ENCODE peak calls at places on chromosomes 1 and 21, in six cellular contexts. J, T, S, W, Y and H are unnamed samples.
A peak's percentile ranks its signal among the peaks of the same experiment; 100 is the strongest.

GRCh38 chr1:66247415-66248208 is 286.3 kb upstream of the SGIP1 start:
- DNase-seq in Y (no peak), S (no peak), T (peak; percentile 56), W (no peak), J (no peak), H (no peak)

GRCh38 chr1:246947255-246947654 is 15.5 kb upstream of the AHCTF1 start:
- DNase-seq in J (peak; percentile 46), S (no peak), Y (peak; percentile 94), T (no peak), W (no peak), H (no peak)

GRCh38 chr1:47948126-47948525 is 49.1 kb downstream of the TRABD2B start:
- DNase-seq in T (no peak), J (no peak), S (peak; percentile 79), W (peak; percentile 28), Y (no peak), H (peak; percentile 74)

GRCh38 chr1:182340233-182341058 is 51.1 kb downstream of the GLUL start:
- DNase-seq in T (no peak), J (no peak), W (no peak), Y (no peak), S (no peak), H (no peak)

GRCh38 chr21:17460094-17460493 is 52.7 kb upstream of the CXADR start:
- DNase-seq in Y (peak; percentile 58), S (no peak), T (no peak), J (no peak), W (no peak), H (no peak)

GRCh38 chr21:28714795-28715464 is 277.7 kb downstream of the LTN1 start:
- DNase-seq in T (no peak), S (no peak), Y (peak; percentile 74), W (no peak), J (peak; percentile 81), H (no peak)

GRCh38 chr1:99849744-99850457 is at the start of gene AGL:
- DNase-seq in T (peak; percentile 67), W (peak; percentile 69), Y (peak; percentile 74), J (peak; percentile 61), S (peak; percentile 93), H (peak; percentile 91)

GRCh38 chr1:244047739-244048565 is 3.1 kb upstream of the ZBTB18 start:
- DNase-seq in J (peak; percentile 99), S (peak; percentile 100), T (peak; percentile 99), W (peak; percentile 100), Y (peak; percentile 99), H (peak; percentile 98)

GRCh38 chr1:9181990-9182783 is 52.4 kb upstream of the H6PD start:
- DNase-seq in T (peak; percentile 48), S (peak; percentile 47), Y (peak; percentile 45), J (no peak), W (no peak), H (peak; percentile 81)

GRCh38 chr1:112557385-112557784 is 48.6 kb downstream of the WNT2B start:
- DNase-seq in S (no peak), T (no peak), Y (peak; percentile 58), J (peak; percentile 62), W (no peak), H (no peak)

GRCh38 chr1:83734411-83734810 is 264.5 kb downstream of the TTLL7 start:
- DNase-seq in W (no peak), J (no peak), Y (no peak), S (no peak), T (no peak), H (no peak)
- H3K4me3 ChIP-seq in W (no peak overlapping the region), J (no peak overlapping the region), Y (no peak overlapping the region), S (no peak overlapping the region), T (no peak overlapping the region), H (no peak overlapping the region)

GRCh38 chr1:94805912-94806311 is 14.2 kb upstream of the SLC44A3 start:
- DNase-seq in J (peak; percentile 61), S (peak; percentile 60), Y (peak; percentile 66), W (peak; percentile 44), T (peak; percentile 12), H (peak; percentile 57)

GRCh38 chr1:94804442-94804837 is 15.7 kb upstream of the SLC44A3 start:
- DNase-seq in W (no peak), T (no peak), J (no peak), Y (no peak), S (no peak), H (no peak)

GRCh38 chr1:94807742-94808491 is 12.2 kb upstream of the SLC44A3 start:
- DNase-seq in W (no peak), Y (peak; percentile 28), S (no peak), J (peak; percentile 42), T (no peak), H (no peak)

GRCh38 chr1:94806451-94806861 is 13.7 kb upstream of the SLC44A3 start:
- DNase-seq in W (no peak), T (no peak), S (no peak), Y (peak; percentile 60), J (peak; percentile 57), H (no peak)

DNA sequence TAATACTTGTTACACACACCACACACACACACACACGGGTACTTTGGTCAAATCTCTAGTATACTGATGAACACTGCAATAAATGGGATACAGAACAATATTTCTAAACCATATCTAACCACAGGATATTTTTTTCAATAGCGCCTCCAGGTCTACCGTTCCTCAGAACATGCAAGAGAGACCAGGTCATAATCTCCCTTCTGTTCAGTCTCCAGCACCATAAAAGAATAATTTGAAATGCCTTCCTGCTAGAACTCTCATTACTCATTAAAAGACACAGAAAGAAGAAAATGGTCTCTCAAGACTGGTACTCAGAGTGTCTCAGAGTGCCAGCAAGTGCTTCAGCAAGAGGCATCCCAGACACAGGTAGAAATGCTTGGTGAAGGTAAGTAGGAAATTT is 11.5 kb upstream of the SLC44A3 start:
- DNase-seq in S (no peak), W (no peak), Y (no peak), T (no peak), J (no peak), H (no peak)
- H3K27me3 ChIP-seq in S (no peaks in the 10 kb centered on the region), W (no peaks in the 10 kb centered on the region), Y (no peaks in the 10 kb centered on the region), T (no peaks in the 10 kb centered on the region), J (peaks cover 21% of the 10 kb centered on the region), H (peaks cover 12% of the 10 kb centered on the region)

DNA sequence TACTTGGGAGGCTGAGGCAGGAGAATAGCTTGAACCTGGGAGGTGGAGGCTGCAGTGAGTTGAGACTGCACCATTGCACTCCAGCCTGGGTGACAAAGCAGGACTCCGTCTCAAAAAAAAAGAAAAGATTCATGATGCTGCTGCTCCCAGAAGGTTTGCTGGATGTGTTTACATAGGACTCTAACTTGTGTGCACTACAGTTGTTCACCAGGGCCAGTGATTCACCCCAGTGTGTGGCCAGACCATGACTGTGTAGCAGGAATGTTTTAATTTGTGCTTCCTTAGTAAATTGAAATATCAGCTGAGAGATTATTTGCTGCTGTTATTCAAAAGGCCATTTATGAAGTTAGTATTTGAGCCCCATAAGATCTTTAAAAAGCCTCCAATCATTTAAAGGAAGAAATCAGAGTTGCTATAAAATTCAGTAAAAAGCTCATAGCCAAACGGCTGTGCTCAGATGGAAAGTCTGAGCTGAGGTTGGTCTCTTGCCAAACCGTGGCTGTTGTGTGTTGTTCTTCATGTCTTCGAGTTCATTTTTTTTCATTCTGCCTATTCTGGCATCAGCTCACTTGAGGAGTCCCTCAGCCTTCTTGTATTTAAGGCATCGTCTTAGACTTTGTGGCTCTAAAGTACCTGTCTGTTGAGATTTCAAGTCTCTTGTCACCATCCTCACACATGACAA is 18.1 kb upstream of the PGD start:
- DNase-seq in Y (peak; percentile 88), T (no peak), W (no peak), J (peak; percentile 97), S (no peak), H (no peak)
- H3K36me3 ChIP-seq in Y (no peaks in the 10 kb centered on the region), T (no peaks in the 10 kb centered on the region), W (peaks cover 22% of the 10 kb centered on the region), J (peaks cover 4% of the 10 kb centered on the region), S (peaks cover 4% of the 10 kb centered on the region), H (peaks cover 9% of the 10 kb centered on the region)

GRCh38 chr1:37558411-37558810 is 1.7 kb downstream of the DNALI1 start:
- DNase-seq in T (no peak), W (no peak), Y (no peak), S (no peak), J (no peak), H (no peak)

GRCh38 chr1:37557402-37557801 is 662 bp downstream of the DNALI1 start:
- DNase-seq in Y (no peak), S (no peak), J (no peak), T (no peak), W (no peak), H (no peak)

GRCh38 chr1:37559080-37559479 is 2.3 kb downstream of the DNALI1 start:
- DNase-seq in J (no peak), W (no peak), Y (no peak), S (no peak), T (no peak), H (no peak)

GRCh38 chr1:37553927-37554808 is at the start of gene SNIP1:
- DNase-seq in Y (peak; percentile 91), T (peak; percentile 96), J (peak; percentile 88), S (peak; percentile 97), W (peak; percentile 94), H (peak; percentile 94)

GRCh38 chr1:37556712-37557196 is at the start of gene DNALI1:
- DNase-seq in S (peak; percentile 96), J (peak; percentile 88), Y (peak; percentile 92), T (peak; percentile 31), W (peak; percentile 60), H (peak; percentile 96)
- H3K4me3 ChIP-seq in S (peak within 1 kb of the TSS; percentile 26), J (peak within 1 kb of the TSS; percentile 49), Y (peak within 1 kb of the TSS; percentile 29), T (no peak within 1 kb of the TSS), W (peak within 1 kb of the TSS; percentile 19), H (peak within 1 kb of the TSS; percentile 35)

GRCh38 chr1:212607206-212607923 is 1.2 kb upstream of the ATF3 start:
- DNase-seq in S (no peak), W (no peak), Y (no peak), T (peak; percentile 82), J (no peak), H (peak; percentile 74)

GRCh38 chr1:212606734-212607205 is 1.8 kb upstream of the ATF3 start:
- DNase-seq in J (no peak), S (no peak), Y (no peak), W (no peak), T (peak; percentile 74), H (peak; percentile 62)

GRCh38 chr1:212605441-212605976 is 3.1 kb upstream of the ATF3 start:
- DNase-seq in S (peak; percentile 60), T (no peak), J (no peak), Y (no peak), W (no peak), H (no peak)

GRCh38 chr1:212607924-212608208 is 695 bp upstream of the ATF3 start:
- DNase-seq in J (no peak), W (no peak), Y (no peak), T (no peak), S (no peak), H (no peak)

DNA sequence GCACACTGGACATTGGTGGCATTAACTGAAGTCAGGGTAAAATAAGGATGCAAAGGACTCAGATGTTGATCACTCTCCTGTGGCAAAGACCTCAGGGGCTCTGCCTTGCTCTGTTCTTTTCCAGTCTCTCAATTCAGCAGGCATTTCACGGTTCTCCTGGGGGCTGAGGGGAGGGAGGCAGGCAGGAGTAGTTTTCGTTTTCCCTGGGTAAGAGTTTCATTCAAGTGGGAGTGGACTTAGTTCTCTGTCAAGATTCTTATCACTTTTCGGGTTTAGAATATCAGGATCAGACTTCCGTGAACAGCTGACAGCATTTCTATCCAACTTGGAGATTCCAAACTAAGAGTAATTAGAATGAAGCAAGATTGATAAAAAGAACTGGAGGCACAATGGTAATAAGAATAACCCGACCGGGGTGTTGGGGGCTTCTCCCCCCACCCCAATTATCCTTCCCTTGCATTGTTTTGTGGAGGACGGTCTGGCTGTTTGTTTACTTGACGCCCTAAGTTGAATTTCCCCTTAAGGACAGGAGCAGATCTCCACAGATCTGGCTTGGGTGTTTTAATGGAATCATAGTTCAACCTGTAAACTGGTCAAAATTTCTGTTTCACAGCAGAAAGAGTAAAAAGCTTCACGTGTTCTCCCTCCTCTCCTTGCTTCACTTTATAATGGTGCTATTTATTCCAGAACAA is 2.4 kb upstream of the ATF3 start:
- DNase-seq in J (no peak), S (peak; percentile 69), Y (no peak), T (no peak), W (no peak), H (peak; percentile 56)
- H3K27me3 ChIP-seq in J (peaks cover 54% of the 10 kb centered on the region), S (peaks cover 10% of the 10 kb centered on the region), Y (peaks cover 49% of the 10 kb centered on the region), T (peaks cover 17% of the 10 kb centered on the region), W (peaks cover 60% of the 10 kb centered on the region), H (peaks cover 65% of the 10 kb centered on the region)